ENCODE peak calls at places on chromosomes 5 and 9, in five cellular contexts. O, E, U, Y and S are unnamed samples. For H3K4me1, the result is how much of the 10 kb centered on the place peaks cover.

GRCh38 chr9:73647560-73647959 is 495.9 kb downstream of the ANXA1 start:
- DNase-seq in O (no peak), E (no peak), Y (no peak), U (no peak), S (no peak)

GRCh38 chr5:115588640-115589039 is 13.6 kb downstream of the TICAM2 start:
- DNase-seq in U (no peak), Y (no peak), E (no peak), O (no peak), S (no peak)

GRCh38 chr5:144406463-144406862 is 235.8 kb downstream of the KCTD16 start:
- DNase-seq in O (no peak), U (no peak), Y (no peak), E (no peak), S (no peak)

GRCh38 chr9:81578606-81579005 is 110.7 kb downstream of the TLE1 start:
- DNase-seq in Y (no peak), E (no peak), U (no peak), O (no peak), S (no peak)

GRCh38 chr9:19233344-19233743 is 2.9 kb downstream of the DENND4C start:
- DNase-seq in O (no peak), E (no peak), U (no peak), Y (no peak), S (no peak)

GRCh38 chr9:117034862-117035261 is 347.8 kb downstream of the TRIM32 start:
- DNase-seq in U (no peak), E (no peak), O (no peak), Y (peak), S (no peak)

GRCh38 chr5:129496410-129496809 is 36.3 kb downstream of the ADAMTS19 start:
- DNase-seq in U (peak), Y (no peak), O (no peak), E (no peak), S (no peak)

GRCh38 chr5:93807860-93808259 is 66.5 kb upstream of the POU5F2 start:
- DNase-seq in O (no peak), E (no peak), U (no peak), Y (no peak), S (no peak)

GRCh38 chr5:5135957-5136676 is 4.0 kb upstream of the ADAMTS16 start:
- DNase-seq in O (no peak), Y (no peak), U (no peak), E (no peak), S (no peak)

GRCh38 chr9:31950756-31951155 is 433.7 kb upstream of the ACO1 start:
- DNase-seq in U (no peak), O (no peak), Y (no peak), E (no peak), S (no peak)

GRCh38 chr5:126178521-126178920 is 244.7 kb upstream of the GRAMD2B start:
- DNase-seq in O (no peak), Y (no peak), U (peak), E (no peak), S (no peak)

GRCh38 chr9:111483862-111484563 is at the start of gene ECPAS:
- DNase-seq in U (peak), Y (peak), O (peak), E (peak), S (no peak)

GRCh38 chr5:115419794-115420585 is 123.5 kb upstream of the CCDC112 start:
- DNase-seq in U (no peak), E (no peak), Y (no peak), O (no peak), S (no peak)

GRCh38 chr5:14685757-14686156 is 21.2 kb downstream of the OTULIN start:
- DNase-seq in Y (peak), E (peak), U (peak), O (no peak), S (no peak)

DNA sequence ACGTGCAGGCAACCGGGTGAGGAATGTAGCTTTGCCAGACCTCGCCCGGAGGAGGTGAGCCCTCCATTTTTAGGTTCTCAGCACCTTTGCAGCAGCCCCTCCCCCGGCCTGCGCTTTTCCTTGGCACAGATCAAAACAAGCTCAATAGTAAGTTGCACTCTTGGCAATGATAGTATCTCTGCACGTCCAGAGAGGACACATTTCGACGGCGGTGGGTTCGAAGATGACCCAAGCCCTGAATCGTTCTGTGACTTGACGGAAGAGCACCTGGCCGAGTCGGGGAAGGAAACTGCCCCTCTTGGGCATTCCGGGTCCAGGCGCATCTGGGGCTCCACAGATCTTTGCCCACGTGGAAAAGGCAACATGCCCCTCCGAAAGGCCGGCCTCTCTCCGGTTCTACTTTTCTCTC is 904 bp downstream of the GDNF start:
- DNase-seq in Y (no peak), U (no peak), O (no peak), E (no peak), S (no peak)
- H3K4me1 ChIP-seq in Y (under half), U (under half), O (under half), E (under half), S (half or more)

GRCh38 chr5:67543704-67544103 is 347.1 kb upstream of the CD180 start:
- DNase-seq in E (no peak), U (peak), Y (no peak), O (no peak), S (no peak)

GRCh38 chr5:67549947-67550346 is 353.3 kb upstream of the CD180 start:
- DNase-seq in U (no peak), E (no peak), O (no peak), Y (no peak), S (no peak)

GRCh38 chr5:67549263-67549551 is 352.6 kb upstream of the CD180 start:
- DNase-seq in O (no peak), U (no peak), Y (no peak), E (no peak), S (no peak)

GRCh38 chr5:67548520-67549262 is 352.1 kb upstream of the CD180 start:
- DNase-seq in U (no peak), E (no peak), O (no peak), Y (no peak), S (no peak)

GRCh38 chr5:67547682-67548081 is 351.1 kb upstream of the CD180 start:
- DNase-seq in Y (no peak), O (no peak), E (no peak), U (no peak), S (no peak)
- H3K4me1 ChIP-seq in Y (under half), O (under half), E (under half), U (under half), S (under half)

GRCh38 chr9:131698715-131699053 is 41.2 kb downstream of the RAPGEF1 start:
- DNase-seq in Y (no peak), O (no peak), U (no peak), E (no peak), S (no peak)
- H3K4me1 ChIP-seq in Y (under half), O (half or more), U (half or more), E (half or more), S (half or more)

DNA sequence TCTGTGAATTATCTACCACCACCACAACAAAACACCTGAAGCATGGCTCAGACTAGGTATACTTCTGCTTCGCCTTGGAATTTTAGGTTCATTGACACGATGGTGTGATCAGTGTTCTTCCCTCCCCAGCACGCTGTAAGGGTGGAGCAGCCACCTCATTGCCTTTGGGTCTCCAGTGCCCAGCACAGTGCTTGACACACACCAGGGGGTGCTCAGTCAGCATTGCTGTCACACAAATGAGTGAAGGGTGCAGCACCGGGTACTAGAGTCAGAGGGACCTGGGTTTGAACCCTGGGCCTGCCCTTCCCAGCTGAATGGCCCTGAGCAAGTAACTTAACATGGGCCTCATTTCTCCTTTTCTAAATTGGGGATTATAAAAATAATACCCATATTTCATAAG is 9.9 kb upstream of the ANGPTL2 start:
- DNase-seq in O (peak), E (no peak), U (no peak), Y (no peak), S (no peak)
- H3K4me1 ChIP-seq in O (half or more), E (under half), U (half or more), Y (under half), S (half or more)

GRCh38 chr9:70395652-70396051 is 18.8 kb downstream of the KLF9 start:
- DNase-seq in E (no peak), U (no peak), O (no peak), Y (no peak), S (no peak)

GRCh38 chr9:70402213-70402612 is 12.2 kb downstream of the KLF9 start:
- DNase-seq in E (no peak), O (no peak), U (no peak), Y (no peak), S (no peak)

GRCh38 chr9:70400107-70400892 is 14.2 kb downstream of the KLF9 start:
- DNase-seq in Y (no peak), U (no peak), O (peak), E (no peak), S (no peak)

GRCh38 chr9:70399141-70399540 is 15.3 kb downstream of the KLF9 start:
- DNase-seq in E (no peak), O (no peak), Y (no peak), U (no peak), S (no peak)

DNA sequence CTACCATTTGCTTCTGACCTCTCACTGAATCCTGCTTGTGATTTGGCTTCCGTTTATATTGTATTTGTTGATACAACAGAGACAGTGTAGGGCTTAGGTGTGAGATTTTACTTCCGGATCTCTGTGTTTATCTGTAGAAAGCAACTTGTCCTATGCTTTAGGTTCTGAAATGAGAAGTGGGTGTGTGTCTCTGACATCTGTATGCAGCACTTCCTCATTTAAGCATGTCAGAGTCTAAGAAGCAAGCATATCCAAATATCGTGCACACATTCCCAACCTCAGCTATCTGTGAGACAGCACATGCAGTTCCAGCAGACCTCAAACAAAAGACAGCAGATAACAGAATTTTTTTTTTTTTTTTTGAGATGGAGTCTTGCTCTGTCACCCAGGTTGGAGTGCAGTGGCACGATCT is 16.3 kb downstream of the KLF9 start:
- DNase-seq in O (no peak), E (peak), Y (peak), U (no peak), S (no peak)
- H3K4me1 ChIP-seq in O (half or more), E (half or more), Y (under half), U (half or more), S (half or more)

GRCh38 chr9:94872921-94873511 is 146.5 kb downstream of the AOPEP start:
- DNase-seq in U (no peak), Y (no peak), E (no peak), O (no peak), S (no peak)
- H3K4me1 ChIP-seq in U (under half), Y (under half), E (under half), O (under half), S (half or more)

DNA sequence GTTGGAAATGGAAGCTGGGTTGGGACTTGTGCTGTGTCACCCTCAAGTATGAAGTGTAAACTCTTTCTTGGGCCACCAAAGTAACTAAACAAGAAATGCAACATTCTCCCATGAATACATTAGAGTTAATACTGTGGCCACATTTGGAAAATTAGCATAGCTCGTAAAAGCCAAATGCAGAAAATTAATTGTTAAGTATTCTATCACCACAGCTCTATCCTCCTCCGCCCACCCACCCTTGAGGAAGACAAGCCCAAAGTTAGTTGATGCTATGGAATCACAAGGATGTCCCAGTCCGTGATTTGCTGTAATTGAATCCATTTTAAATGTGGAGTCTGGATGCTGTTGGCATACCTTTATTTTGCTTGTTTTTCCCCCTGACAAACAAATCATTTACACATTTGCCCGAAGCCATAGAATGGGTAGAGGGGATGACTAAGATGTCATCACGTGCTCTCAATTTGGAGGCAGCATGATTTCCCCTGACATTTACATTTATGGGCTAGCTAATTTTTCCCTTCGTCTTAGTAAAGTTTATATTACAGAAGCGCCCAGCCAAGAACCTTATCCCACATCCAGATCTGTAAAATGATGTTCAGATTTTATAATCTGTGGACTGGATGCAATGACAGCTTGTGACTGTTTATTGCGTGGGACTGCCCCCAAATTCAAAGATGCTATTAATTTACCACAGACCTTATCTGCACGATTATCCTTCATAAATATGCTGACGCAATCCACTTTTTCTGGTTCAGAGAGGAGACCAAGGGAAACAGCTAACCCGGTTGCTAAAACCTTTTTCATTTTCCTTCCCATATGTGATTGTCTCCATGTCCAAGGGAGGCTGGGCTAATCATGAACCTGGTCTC is 3.6 kb downstream of the MSX2 start:
- DNase-seq in E (no peak), U (no peak), Y (no peak), O (peak), S (no peak)
- H3K4me1 ChIP-seq in E (under half), U (under half), Y (under half), O (under half), S (under half)

DNA sequence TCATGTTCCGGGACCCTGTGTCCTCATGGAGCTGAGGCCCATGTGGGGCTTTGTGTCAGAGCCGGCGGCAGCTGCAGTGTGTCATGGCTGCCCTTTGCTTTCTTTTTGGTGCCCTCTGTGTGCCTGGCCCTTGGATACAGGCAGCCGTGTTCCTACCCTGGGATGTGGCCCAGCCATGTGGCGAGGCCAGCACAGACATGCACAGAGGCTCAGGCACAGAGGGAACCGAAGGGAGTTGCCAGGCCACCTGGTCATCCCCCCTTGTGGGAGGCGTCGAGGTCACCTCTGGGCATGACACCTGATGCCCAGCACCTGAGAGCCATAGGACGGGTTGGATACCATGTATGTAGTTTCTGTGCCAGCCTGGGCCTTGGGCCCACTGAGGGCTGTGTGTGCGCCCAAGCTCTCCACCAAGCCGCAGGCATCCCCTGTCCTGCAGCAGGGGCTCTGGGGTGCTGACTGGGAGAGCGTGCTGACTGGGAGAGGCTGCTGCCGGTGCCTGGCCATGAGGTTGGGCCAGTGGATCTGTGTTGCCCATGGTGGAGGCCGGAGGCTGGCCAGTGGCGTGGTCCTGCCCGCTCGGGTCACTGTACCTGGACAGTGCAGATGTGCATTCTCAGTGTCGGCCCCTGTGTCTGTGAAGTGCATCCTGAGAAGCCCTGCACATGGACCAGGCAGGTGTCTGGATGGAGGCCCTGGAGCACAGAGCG is 4.8 kb downstream of the NKD2 start:
- DNase-seq in Y (no peak), E (no peak), U (no peak), O (peak), S (no peak)
- H3K4me1 ChIP-seq in Y (under half), E (under half), U (under half), O (under half), S (under half)